ENCODE peak calls at places on chromosomes 1 and 21, in eight cellular contexts. One of them, this sample, is unnamed.
A peak's percentile ranks its signal among the peaks of the same experiment; 100 is the strongest.

GRCh38 chr1:206923009-206923960 is 1.5 kb upstream of the FCMR start:
- DNase-seq in fibroblast of lung: no peak
- DNase-seq in PC-9: no peak
- DNase-seq in K562: no peak
- DNase-seq in GM12878: peak; percentile 81
- DNase-seq in neuronal stem cell: no peak
- DNase-seq in H9: no peak
- DNase-seq in hepatocyte: no peak
- DNase-seq in this sample: no peak

GRCh38 chr1:53769780-53770179 is 30.8 kb upstream of the GLIS1 start:
- DNase-seq in PC-9: no peak
- DNase-seq in H9: no peak
- DNase-seq in K562: no peak
- DNase-seq in neuronal stem cell: no peak
- DNase-seq in GM12878: no peak
- DNase-seq in hepatocyte: peak; percentile 5
- DNase-seq in fibroblast of lung: peak; percentile 21
- DNase-seq in this sample: no peak

GRCh38 chr1:13513885-13514546 is at the start of gene LRRC38:
- DNase-seq in H9: peak; percentile 71
- DNase-seq in GM12878: no peak
- DNase-seq in PC-9: no peak
- DNase-seq in fibroblast of lung: no peak
- DNase-seq in hepatocyte: peak; percentile 51
- DNase-seq in neuronal stem cell: no peak
- DNase-seq in K562: no peak
- DNase-seq in this sample: no peak

GRCh38 chr1:198128528-198128927 is 28.3 kb upstream of the NEK7 start:
- DNase-seq in K562: no peak
- DNase-seq in PC-9: no peak
- DNase-seq in hepatocyte: no peak
- DNase-seq in H9: no peak
- DNase-seq in GM12878: no peak
- DNase-seq in fibroblast of lung: no peak
- DNase-seq in neuronal stem cell: no peak
- DNase-seq in this sample: no peak

GRCh38 chr1:213723187-213723586 is 264.6 kb upstream of the PROX1 start:
- DNase-seq in neuronal stem cell: no peak
- DNase-seq in PC-9: no peak
- DNase-seq in GM12878: no peak
- DNase-seq in hepatocyte: no peak
- DNase-seq in H9: no peak
- DNase-seq in fibroblast of lung: no peak
- DNase-seq in K562: no peak
- DNase-seq in this sample: no peak

GRCh38 chr1:71979947-71980346 is 302.4 kb downstream of the NEGR1 start:
- DNase-seq in fibroblast of lung: no peak
- DNase-seq in GM12878: no peak
- DNase-seq in neuronal stem cell: no peak
- DNase-seq in PC-9: no peak
- DNase-seq in hepatocyte: no peak
- DNase-seq in H9: no peak
- DNase-seq in K562: no peak
- DNase-seq in this sample: no peak

GRCh38 chr1:99849413-99849743 is 783 bp upstream of the AGL start:
- DNase-seq in K562: peak; percentile 30
- DNase-seq in hepatocyte: peak; percentile 16
- DNase-seq in PC-9: no peak
- DNase-seq in fibroblast of lung: no peak
- DNase-seq in neuronal stem cell: no peak
- DNase-seq in GM12878: peak; percentile 7
- DNase-seq in H9: no peak
- DNase-seq in this sample: no peak

GRCh38 chr1:3352084-3352951 is 102.1 kb upstream of the ARHGEF16 start:
- DNase-seq in K562: no peak
- DNase-seq in fibroblast of lung: peak; percentile 91
- DNase-seq in H9: peak; percentile 73
- DNase-seq in PC-9: no peak
- DNase-seq in GM12878: no peak
- DNase-seq in hepatocyte: peak; percentile 77
- DNase-seq in neuronal stem cell: peak; percentile 88
- DNase-seq in this sample: no peak

GRCh38 chr21:25179116-25179515 is 428.2 kb downstream of the MRPL39 start:
- DNase-seq in GM12878: no peak
- DNase-seq in neuronal stem cell: no peak
- DNase-seq in hepatocyte: no peak
- DNase-seq in H9: no peak
- DNase-seq in PC-9: no peak
- DNase-seq in fibroblast of lung: peak; percentile 86
- DNase-seq in K562: no peak
- DNase-seq in this sample: no peak

GRCh38 chr1:81208441-81208840 is 592.3 kb upstream of the ADGRL2 start:
- DNase-seq in H9: no peak
- DNase-seq in GM12878: no peak
- DNase-seq in K562: no peak
- DNase-seq in fibroblast of lung: no peak
- DNase-seq in hepatocyte: no peak
- DNase-seq in neuronal stem cell: no peak
- DNase-seq in PC-9: no peak
- DNase-seq in this sample: no peak

GRCh38 chr1:65062339-65062738 is 85.7 kb upstream of the AK4 start:
- DNase-seq in GM12878: no peak
- DNase-seq in PC-9: no peak
- DNase-seq in H9: no peak
- DNase-seq in hepatocyte: no peak
- DNase-seq in fibroblast of lung: no peak
- DNase-seq in K562: no peak
- DNase-seq in neuronal stem cell: no peak
- DNase-seq in this sample: no peak

GRCh38 chr1:226364129-226364899 is 43.6 kb downstream of the PARP1 start:
- DNase-seq in PC-9: no peak
- DNase-seq in GM12878: no peak
- DNase-seq in fibroblast of lung: peak; percentile 10
- DNase-seq in K562: no peak
- DNase-seq in neuronal stem cell: no peak
- DNase-seq in hepatocyte: no peak
- DNase-seq in H9: no peak
- DNase-seq in this sample: no peak

GRCh38 chr1:11682287-11682771 is 1.4 kb upstream of the MAD2L2 start:
- DNase-seq in neuronal stem cell: no peak
- DNase-seq in fibroblast of lung: no peak
- DNase-seq in K562: no peak
- DNase-seq in hepatocyte: no peak
- DNase-seq in PC-9: no peak
- DNase-seq in GM12878: no peak
- DNase-seq in H9: peak; percentile 83
- DNase-seq in this sample: no peak

GRCh38 chr1:67682659-67683197 is 2.3 kb upstream of the GADD45A start:
- DNase-seq in hepatocyte: peak; percentile 54
- DNase-seq in neuronal stem cell: no peak
- DNase-seq in PC-9: peak; percentile 34
- DNase-seq in fibroblast of lung: peak; percentile 96
- DNase-seq in H9: no peak
- DNase-seq in GM12878: no peak
- DNase-seq in K562: peak; percentile 29
- DNase-seq in this sample: no peak

GRCh38 chr1:197285526-197286217 is 17.6 kb downstream of the CRB1 start:
- DNase-seq in H9: no peak
- DNase-seq in PC-9: no peak
- DNase-seq in hepatocyte: peak; percentile 42
- DNase-seq in neuronal stem cell: no peak
- DNase-seq in K562: no peak
- DNase-seq in fibroblast of lung: no peak
- DNase-seq in GM12878: no peak
- DNase-seq in this sample: no peak

GRCh38 chr1:62436466-62437272 is at the start of gene USP1:
- DNase-seq in H9: peak; percentile 99
- DNase-seq in K562: peak; percentile 95
- DNase-seq in PC-9: peak; percentile 99
- DNase-seq in hepatocyte: peak; percentile 99
- DNase-seq in GM12878: peak; percentile 99
- DNase-seq in fibroblast of lung: peak; percentile 100
- DNase-seq in neuronal stem cell: peak; percentile 99
- DNase-seq in this sample: peak; percentile 97

GRCh38 chr21:31654340-31654739 is 5.2 kb upstream of the SOD1 start:
- DNase-seq in PC-9: no peak
- DNase-seq in H9: peak; percentile 55
- DNase-seq in hepatocyte: no peak
- DNase-seq in K562: no peak
- DNase-seq in fibroblast of lung: no peak
- DNase-seq in neuronal stem cell: no peak
- DNase-seq in GM12878: no peak
- DNase-seq in this sample: no peak

GRCh38 chr1:68703921-68704354 is 207.1 kb upstream of the DEPDC1 start:
- DNase-seq in hepatocyte: no peak
- DNase-seq in H9: no peak
- DNase-seq in fibroblast of lung: no peak
- DNase-seq in neuronal stem cell: no peak
- DNase-seq in GM12878: no peak
- DNase-seq in K562: no peak
- DNase-seq in PC-9: peak; percentile 19
- DNase-seq in this sample: no peak

GRCh38 chr21:41564871-41565281 is 56.9 kb upstream of the TMPRSS2 start:
- DNase-seq in PC-9: peak; percentile 10
- DNase-seq in fibroblast of lung: peak; percentile 63
- DNase-seq in H9: no peak
- DNase-seq in GM12878: no peak
- DNase-seq in neuronal stem cell: no peak
- DNase-seq in hepatocyte: peak; percentile 65
- DNase-seq in K562: no peak
- DNase-seq in this sample: no peak

GRCh38 chr1:198072177-198072576 is 84.6 kb upstream of the NEK7 start:
- DNase-seq in neuronal stem cell: no peak
- DNase-seq in hepatocyte: no peak
- DNase-seq in K562: no peak
- DNase-seq in fibroblast of lung: peak; percentile 9
- DNase-seq in H9: no peak
- DNase-seq in PC-9: no peak
- DNase-seq in GM12878: no peak
- DNase-seq in this sample: no peak

GRCh38 chr1:160776178-160776577 is 19.8 kb upstream of the LY9 start:
- DNase-seq in neuronal stem cell: no peak
- DNase-seq in fibroblast of lung: no peak
- DNase-seq in GM12878: no peak
- DNase-seq in PC-9: no peak
- DNase-seq in K562: no peak
- DNase-seq in hepatocyte: no peak
- DNase-seq in H9: no peak
- DNase-seq in this sample: no peak

DNA sequence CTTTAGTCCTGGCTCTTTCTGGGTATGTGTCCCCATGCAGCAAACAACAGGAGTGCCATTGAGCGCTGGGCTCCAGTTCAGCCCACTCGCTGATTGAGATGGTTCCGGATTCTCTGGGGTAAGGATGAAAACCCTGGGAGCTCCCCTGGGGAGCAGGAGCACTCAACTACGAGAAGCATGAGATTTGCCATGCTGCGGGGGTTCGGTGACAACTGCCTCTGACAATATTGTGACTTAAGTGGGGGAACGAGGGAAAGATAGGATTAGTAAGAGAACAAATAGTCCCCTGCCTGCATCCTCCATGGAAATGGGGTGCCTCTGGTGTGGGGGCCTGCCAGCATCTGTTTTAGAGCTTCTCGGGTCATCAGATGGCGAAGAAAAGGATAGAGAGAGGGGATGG is 123.6 kb upstream of the IPO9 start:
- DNase-seq in neuronal stem cell: no peak
- DNase-seq in PC-9: no peak
- DNase-seq in fibroblast of lung: no peak
- DNase-seq in hepatocyte: no peak
- DNase-seq in GM12878: no peak
- DNase-seq in H9: no peak
- DNase-seq in K562: no peak
- DNase-seq in this sample: no peak
- H3K4me1 ChIP-seq in neuronal stem cell: peaks cover 24% of the 10 kb centered on the region
- H3K4me1 ChIP-seq in PC-9: no peaks in the 10 kb centered on the region
- H3K4me1 ChIP-seq in fibroblast of lung: peaks cover 46% of the 10 kb centered on the region
- H3K4me1 ChIP-seq in hepatocyte: peaks cover 13% of the 10 kb centered on the region
- H3K4me1 ChIP-seq in GM12878: no peaks in the 10 kb centered on the region
- H3K4me1 ChIP-seq in H9: peaks cover 3% of the 10 kb centered on the region
- H3K4me1 ChIP-seq in K562: peaks cover 11% of the 10 kb centered on the region
- H3K4me1 ChIP-seq in this sample: peaks cover 14% of the 10 kb centered on the region

GRCh38 chr21:45973475-45974072 is 8.0 kb upstream of the COL6A1 start:
- DNase-seq in neuronal stem cell: no peak
- DNase-seq in fibroblast of lung: peak; percentile 82
- DNase-seq in hepatocyte: peak; percentile 91
- DNase-seq in H9: peak; percentile 72
- DNase-seq in PC-9: peak; percentile 43
- DNase-seq in GM12878: no peak
- DNase-seq in K562: peak; percentile 82
- DNase-seq in this sample: no peak
- H3K27me3 ChIP-seq in neuronal stem cell: peaks cover 14% of the 10 kb centered on the region
- H3K27me3 ChIP-seq in fibroblast of lung: no peaks in the 10 kb centered on the region
- H3K27me3 ChIP-seq in hepatocyte: peaks cover 9% of the 10 kb centered on the region
- H3K27me3 ChIP-seq in H9: no peaks in the 10 kb centered on the region
- H3K27me3 ChIP-seq in PC-9: no peaks in the 10 kb centered on the region
- H3K27me3 ChIP-seq in GM12878: peaks cover 5% of the 10 kb centered on the region
- H3K27me3 ChIP-seq in K562: peaks cover 43% of the 10 kb centered on the region
- H3K27me3 ChIP-seq in this sample: peaks cover 38% of the 10 kb centered on the region

DNA sequence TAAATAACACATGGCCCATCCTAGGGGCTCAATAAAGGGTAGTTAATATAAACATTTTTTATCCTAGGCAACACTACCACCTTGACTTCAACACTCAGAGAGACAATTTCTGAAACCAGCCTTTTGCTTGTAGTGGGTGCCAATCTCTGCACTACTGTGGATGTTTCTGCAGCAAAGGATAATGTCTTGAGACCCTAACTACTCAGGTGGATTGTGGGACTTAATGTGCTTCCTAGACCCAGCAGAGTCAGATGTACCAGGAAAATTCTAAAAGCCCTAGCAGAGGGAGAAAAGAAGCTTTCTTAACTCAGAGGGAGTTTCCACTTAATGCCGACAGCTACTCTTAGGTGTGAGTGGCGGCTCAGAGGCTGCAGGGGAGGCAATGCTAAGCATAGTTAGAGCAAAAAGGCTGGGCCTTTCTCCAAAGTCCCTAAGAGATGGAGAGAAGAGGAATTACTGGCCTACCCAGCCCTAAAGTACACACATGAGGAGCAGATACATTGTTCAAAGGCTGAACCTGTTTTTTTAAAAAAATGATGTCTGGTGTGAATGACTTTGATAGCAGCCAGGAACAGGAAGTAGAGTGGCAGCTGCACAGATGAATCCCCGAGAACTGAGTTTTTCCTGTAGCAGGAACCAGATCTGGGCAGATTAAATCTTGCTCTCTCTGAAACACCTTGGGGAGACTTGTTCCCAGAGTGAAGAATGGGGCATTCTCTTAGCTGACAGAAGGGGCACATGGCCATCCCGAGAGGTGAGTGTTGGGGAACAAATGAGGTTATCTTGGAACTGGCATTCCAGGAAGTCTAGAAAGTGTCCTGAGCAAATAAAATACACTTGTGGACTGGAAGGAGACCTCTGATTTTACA is 33.5 kb upstream of the ABCD3 start:
- DNase-seq in GM12878: no peak
- DNase-seq in K562: no peak
- DNase-seq in H9: no peak
- DNase-seq in fibroblast of lung: no peak
- DNase-seq in hepatocyte: peak; percentile 64
- DNase-seq in neuronal stem cell: no peak
- DNase-seq in PC-9: no peak
- DNase-seq in this sample: no peak
- H2AFZ ChIP-seq in GM12878: peak overlapping the region; percentile 54
- H2AFZ ChIP-seq in K562: no peak overlapping the region
- H2AFZ ChIP-seq in H9: no peak overlapping the region
- H2AFZ ChIP-seq in fibroblast of lung: no peak overlapping the region
- H2AFZ ChIP-seq in hepatocyte: peak overlapping the region; percentile 50
- H2AFZ ChIP-seq in neuronal stem cell: peak overlapping the region; percentile 66
- H2AFZ ChIP-seq in PC-9: no peak overlapping the region
- H2AFZ ChIP-seq in this sample: peak overlapping the region; percentile 2

GRCh38 chr1:156898151-156898550 is 4.6 kb downstream of the PEAR1 start:
- DNase-seq in neuronal stem cell: no peak
- DNase-seq in K562: no peak
- DNase-seq in fibroblast of lung: peak; percentile 79
- DNase-seq in PC-9: peak; percentile 60
- DNase-seq in hepatocyte: peak; percentile 47
- DNase-seq in GM12878: no peak
- DNase-seq in H9: no peak
- DNase-seq in this sample: no peak
- H3K4me1 ChIP-seq in neuronal stem cell: peaks cover 24% of the 10 kb centered on the region
- H3K4me1 ChIP-seq in K562: peaks cover 56% of the 10 kb centered on the region
- H3K4me1 ChIP-seq in fibroblast of lung: peaks cover 67% of the 10 kb centered on the region
- H3K4me1 ChIP-seq in PC-9: peaks cover 39% of the 10 kb centered on the region
- H3K4me1 ChIP-seq in hepatocyte: peaks cover 2% of the 10 kb centered on the region
- H3K4me1 ChIP-seq in GM12878: no peaks in the 10 kb centered on the region
- H3K4me1 ChIP-seq in H9: no peaks in the 10 kb centered on the region
- H3K4me1 ChIP-seq in this sample: peaks cover 33% of the 10 kb centered on the region

This sample was measured in keratinocyte.